ENCODE peak calls at places on chromosome 17, in nine cellular contexts. D, I, U, G, Y, C, S, J and B are unnamed samples.

GRCh38 chr17:40582328-40582901 is 17.1 kb upstream of the CCR7 start:
- DNase-seq in D (no peak), I (no peak), U (peak), G (peak), Y (no peak), C (no peak), S (no peak), J (no peak), B (peak)

GRCh38 chr17:17722081-17722905 is 41.0 kb downstream of the RAI1 start:
- DNase-seq in D (no peak), I (peak), U (no peak), G (no peak), Y (peak), C (no peak), S (peak), J (no peak), B (no peak)

GRCh38 chr17:77354721-77355455 is 214.1 kb downstream of the SEC14L1 start:
- DNase-seq in D (peak), I (no peak), U (peak), G (no peak), Y (no peak), C (no peak), S (no peak), J (no peak), B (no peak)

GRCh38 chr17:2107506-2107905 is 52.6 kb downstream of the HIC1 start:
- DNase-seq in D (no peak), I (no peak), U (no peak), G (no peak), Y (no peak), C (no peak), S (no peak), J (no peak), B (no peak)

GRCh38 chr17:33651631-33652030 is 358.5 kb upstream of the ASIC2 start:
- DNase-seq in D (peak), I (no peak), U (no peak), G (no peak), Y (no peak), C (no peak), S (no peak), J (no peak), B (no peak)

GRCh38 chr17:68033636-68034451 is 1.7 kb upstream of the KPNA2 start:
- DNase-seq in D (no peak), I (peak), U (no peak), G (no peak), Y (peak), C (no peak), S (peak), J (no peak), B (peak)

GRCh38 chr17:7237761-7238417 is 1.4 kb downstream of the PHF23 start:
- DNase-seq in D (peak), I (peak), U (peak), G (no peak), Y (peak), C (peak), S (peak), J (peak), B (no peak)

GRCh38 chr17:4986951-4987766 is at the start of gene CAMTA2:
- DNase-seq in D (peak), I (peak), U (peak), G (peak), Y (peak), C (peak), S (peak), J (peak), B (peak)

GRCh38 chr17:70989301-70989700 is 820.0 kb downstream of the KCNJ2 start:
- DNase-seq in D (no peak), I (no peak), U (no peak), G (no peak), Y (no peak), C (no peak), S (no peak), J (no peak), B (no peak)